ENCODE peak calls at places on chromosomes 7 and 10, in four cellular contexts. F, X, I and T are unnamed samples.

GRCh38 chr7:101550641-101551531 is 78.2 kb downstream of the MYL10 start:
- DNase-seq in F (peak), X (peak), I (no peak), T (no peak)

GRCh38 chr10:113487154-113487553 is 65.7 kb upstream of the HABP2 start:
- DNase-seq in F (no peak), X (no peak), I (no peak), T (no peak)

GRCh38 chr7:43303740-43304241 is 191.3 kb downstream of the HECW1 start:
- DNase-seq in F (no peak), X (peak), I (no peak), T (no peak)

GRCh38 chr10:27341001-27341400 is 100.4 kb upstream of the ACBD5 start:
- DNase-seq in F (no peak), X (no peak), I (no peak), T (no peak)

GRCh38 chr10:69074532-69074931 is 13.4 kb upstream of the SRGN start:
- DNase-seq in F (no peak), X (no peak), I (no peak), T (no peak)

GRCh38 chr7:141073173-141073640 is 657 bp upstream of the TMEM178B start:
- DNase-seq in F (no peak), X (peak), I (peak), T (peak)

GRCh38 chr7:131649003-131649541 is 92.6 kb upstream of the PODXL start:
- DNase-seq in F (no peak), X (no peak), I (no peak), T (no peak)

GRCh38 chr10:25125151-25125550 is 49.6 kb upstream of the GPR158 start:
- DNase-seq in F (no peak), X (no peak), I (no peak), T (no peak)

GRCh38 chr7:94838717-94839116 is 68.7 kb upstream of the PPP1R9A start:
- DNase-seq in F (no peak), X (no peak), I (no peak), T (no peak)

GRCh38 chr7:34339061-34339526 is 318.9 kb upstream of the NPSR1 start:
- DNase-seq in F (no peak), X (no peak), I (no peak), T (no peak)

GRCh38 chr10:95391570-95392249 is 100.9 kb upstream of the PDLIM1 start:
- DNase-seq in F (no peak), X (peak), I (no peak), T (no peak)

GRCh38 chr7:81515009-81515408 is 254.8 kb downstream of the HGF start:
- DNase-seq in F (no peak), X (no peak), I (no peak), T (peak)

GRCh38 chr10:43403911-43404674 is 4.9 kb downstream of the HNRNPF start:
- DNase-seq in F (no peak), X (peak), I (no peak), T (no peak)

GRCh38 chr7:38796636-38797501 is 112.1 kb downstream of the VPS41 start:
- DNase-seq in F (no peak), X (peak), I (peak), T (peak)

GRCh38 chr10:103510046-103510685 is 16.7 kb downstream of the NEURL1 start:
- DNase-seq in F (no peak), X (no peak), I (no peak), T (no peak)

GRCh38 chr7:50308301-50309129 is 4.0 kb downstream of the IKZF1 start:
- DNase-seq in F (no peak), X (no peak), I (no peak), T (no peak)

GRCh38 chr10:111281516-111281915 is 204.7 kb downstream of the ADRA2A start:
- DNase-seq in F (no peak), X (no peak), I (no peak), T (no peak)

GRCh38 chr7:38492010-38492409 is 139.2 kb downstream of the AMPH start:
- DNase-seq in F (no peak), X (no peak), I (no peak), T (no peak)

GRCh38 chr7:157294773-157295172 is 42.0 kb upstream of the DNAJB6 start:
- DNase-seq in F (no peak), X (no peak), I (no peak), T (no peak)

GRCh38 chr7:65477326-65477725 is 103.7 kb downstream of the ZNF92 start:
- DNase-seq in F (no peak), X (no peak), I (no peak), T (no peak)